ENCODE peak calls at places on chromosomes 1 and 21, in six cellular contexts. H, C, Q, V, W and M are unnamed samples. For H3K9me3, the result is how much of the 10 kb centered on the place peaks cover.

GRCh38 chr1:166086113-166086908 is 80.5 kb downstream of the FAM78B start:
- DNase-seq in H (no peak), C (no peak), Q (no peak), V (no peak), W (no peak), M (no peak)

GRCh38 chr21:41648591-41649031 is 118.2 kb downstream of the RIPK4 start:
- DNase-seq in H (no peak), C (no peak), Q (no peak), V (no peak), W (no peak), M (no peak)

GRCh38 chr1:187689137-187689536 is 860.4 kb downstream of the PLA2G4A start:
- DNase-seq in H (no peak), C (no peak), Q (no peak), V (no peak), W (no peak), M (no peak)

GRCh38 chr1:214453109-214453722 is 98.2 kb downstream of the PTPN14 start:
- DNase-seq in H (no peak), C (no peak), Q (no peak), V (no peak), W (no peak), M (no peak)

GRCh38 chr1:25692560-25692959 is 76.0 kb downstream of the MAN1C1 start:
- DNase-seq in H (no peak), C (peak), Q (no peak), V (peak), W (no peak), M (peak)

GRCh38 chr1:107286125-107286524 is 145.3 kb downstream of the NTNG1 start:
- DNase-seq in H (no peak), C (no peak), Q (no peak), V (no peak), W (no peak), M (no peak)

GRCh38 chr1:40982721-40983120 is 3.2 kb downstream of the CTPS1 start:
- DNase-seq in H (no peak), C (no peak), Q (no peak), V (no peak), W (no peak), M (no peak)

GRCh38 chr1:183209533-183210158 is 23.6 kb downstream of the LAMC2 start:
- DNase-seq in H (no peak), C (no peak), Q (no peak), V (no peak), W (no peak), M (no peak)

GRCh38 chr1:56439610-56440264 is 139.6 kb downstream of the PLPP3 start:
- DNase-seq in H (peak), C (no peak), Q (peak), V (no peak), W (peak), M (no peak)

GRCh38 chr1:229624521-229624905 is 1.4 kb downstream of the TAF5L start:
- DNase-seq in H (no peak), C (no peak), Q (no peak), V (no peak), W (no peak), M (no peak)

GRCh38 chr1:1118893-1119220 is 3.0 kb upstream of the C1orf159 start:
- DNase-seq in H (no peak), C (no peak), Q (no peak), V (no peak), W (peak), M (no peak)

GRCh38 chr1:170131450-170131849 is 14.3 kb upstream of the NTMT2 start:
- DNase-seq in H (no peak), C (no peak), Q (no peak), V (no peak), W (no peak), M (no peak)

GRCh38 chr1:119986007-119986497 is 83.4 kb downstream of the NOTCH2 start:
- DNase-seq in H (no peak), C (no peak), Q (no peak), V (no peak), W (no peak), M (no peak)

GRCh38 chr1:188782220-188782841 is 1695.3 kb downstream of the BRINP3 start:
- DNase-seq in H (no peak), C (peak), Q (no peak), V (peak), W (no peak), M (peak)

GRCh38 chr1:93321720-93322119 is 24.0 kb upstream of the DR1 start:
- DNase-seq in H (no peak), C (no peak), Q (no peak), V (no peak), W (no peak), M (no peak)

GRCh38 chr1:93716974-93717373 is 35.3 kb upstream of the BCAR3 start:
- DNase-seq in H (no peak), C (peak), Q (no peak), V (no peak), W (no peak), M (no peak)

GRCh38 chr1:51329443-51330325 is 678 bp downstream of the TTC39A start:
- DNase-seq in H (peak), C (no peak), Q (peak), V (no peak), W (peak), M (peak)

GRCh38 chr1:6365047-6365446 is 28.5 kb downstream of the ACOT7 start:
- DNase-seq in H (no peak), C (no peak), Q (no peak), V (no peak), W (no peak), M (no peak)

GRCh38 chr1:222167111-222167510 is 380.8 kb downstream of the HHIPL2 start:
- DNase-seq in H (peak), C (peak), Q (no peak), V (peak), W (peak), M (peak)

GRCh38 chr1:171929121-171929520 is 87.8 kb downstream of the DNM3 start:
- DNase-seq in H (no peak), C (no peak), Q (no peak), V (peak), W (no peak), M (peak)

GRCh38 chr1:196193891-196194559 is 414.2 kb downstream of the KCNT2 start:
- DNase-seq in H (no peak), C (no peak), Q (no peak), V (no peak), W (no peak), M (no peak)

GRCh38 chr1:216670118-216670870 is 52.9 kb downstream of the ESRRG start:
- DNase-seq in H (no peak), C (no peak), Q (no peak), V (no peak), W (no peak), M (no peak)

GRCh38 chr1:73106931-73107330 is 824.6 kb upstream of the NEGR1 start:
- DNase-seq in H (no peak), C (no peak), Q (no peak), V (no peak), W (no peak), M (no peak)

GRCh38 chr1:110092991-110093390 is 19.3 kb upstream of the UBL4B start:
- DNase-seq in H (no peak), C (no peak), Q (no peak), V (no peak), W (no peak), M (no peak)

GRCh38 chr1:7198664-7199063 is 413.4 kb downstream of the CAMTA1 start:
- DNase-seq in H (no peak), C (no peak), Q (no peak), V (no peak), W (no peak), M (no peak)

GRCh38 chr1:213325482-213325881 is 274.4 kb downstream of the RPS6KC1 start:
- DNase-seq in H (no peak), C (peak), Q (no peak), V (no peak), W (no peak), M (no peak)

GRCh38 chr1:66333463-66334232 is 200.3 kb upstream of the SGIP1 start:
- DNase-seq in H (peak), C (no peak), Q (peak), V (no peak), W (peak), M (no peak)

GRCh38 chr1:180131510-180131909 is 23.2 kb upstream of the QSOX1 start:
- DNase-seq in H (no peak), C (peak), Q (no peak), V (no peak), W (no peak), M (no peak)

GRCh38 chr1:9169601-9170137 is 40.8 kb upstream of the GPR157 start:
- DNase-seq in H (no peak), C (no peak), Q (no peak), V (no peak), W (no peak), M (no peak)

GRCh38 chr21:29075706-29076447 is 2.4 kb upstream of the CCT8 start:
- DNase-seq in H (no peak), C (no peak), Q (no peak), V (no peak), W (no peak), M (no peak)

GRCh38 chr1:246069581-246069980 is 437.5 kb downstream of the SMYD3 start:
- DNase-seq in H (no peak), C (no peak), Q (no peak), V (no peak), W (no peak), M (no peak)

GRCh38 chr1:65214340-65215027 is 66.5 kb downstream of the AK4 start:
- DNase-seq in H (no peak), C (no peak), Q (no peak), V (no peak), W (no peak), M (no peak)

GRCh38 chr1:231600461-231600976 is 26.1 kb upstream of the DISC1 start:
- DNase-seq in H (no peak), C (no peak), Q (no peak), V (no peak), W (no peak), M (no peak)

GRCh38 chr1:37258068-37258467 is 216.3 kb upstream of the ZC3H12A start:
- DNase-seq in H (no peak), C (no peak), Q (no peak), V (no peak), W (no peak), M (no peak)

GRCh38 chr1:37257646-37258045 is 216.7 kb upstream of the ZC3H12A start:
- DNase-seq in H (no peak), C (no peak), Q (no peak), V (no peak), W (no peak), M (no peak)

GRCh38 chr1:37255111-37255795 is 219.1 kb upstream of the ZC3H12A start:
- DNase-seq in H (no peak), C (peak), Q (peak), V (peak), W (no peak), M (peak)

GRCh38 chr1:37259019-37259418 is 215.4 kb upstream of the ZC3H12A start:
- DNase-seq in H (no peak), C (no peak), Q (no peak), V (no peak), W (no peak), M (no peak)

DNA sequence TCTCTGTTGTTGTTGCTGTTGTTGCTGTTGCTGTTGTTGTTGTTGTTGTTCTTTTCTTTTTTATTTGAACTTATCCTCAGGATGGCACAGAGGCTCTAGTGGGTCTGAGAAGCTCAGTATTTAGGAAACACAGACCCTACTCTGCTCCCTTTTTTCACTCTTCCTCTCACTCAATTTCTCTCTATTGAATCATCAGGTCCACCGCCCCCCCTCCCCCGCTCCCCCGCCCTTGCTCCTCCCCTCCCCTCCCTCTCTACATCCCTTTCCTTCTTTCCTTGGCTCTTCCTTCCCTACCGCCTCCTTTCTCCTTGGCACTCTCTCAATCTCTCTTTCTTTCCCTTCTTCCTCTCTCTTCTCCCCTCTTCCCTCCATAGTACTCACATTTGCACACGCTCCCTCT is 218.5 kb upstream of the ZC3H12A start:
- DNase-seq in H (no peak), C (no peak), Q (no peak), V (no peak), W (no peak), M (no peak)
- H3K4me3 ChIP-seq in H (no peak), C (no peak), Q (no peak), V (no peak), W (no peak), M (no peak)

GRCh38 chr1:2881556-2881955 is 80.1 kb upstream of the TTC34 start:
- DNase-seq in H (no peak), C (no peak), Q (no peak), V (no peak), W (no peak), M (no peak)

GRCh38 chr1:2882968-2883696 is 81.6 kb upstream of the TTC34 start:
- DNase-seq in H (no peak), C (no peak), Q (no peak), V (no peak), W (no peak), M (no peak)

GRCh38 chr1:2888281-2888845 is 86.9 kb upstream of the TTC34 start:
- DNase-seq in H (no peak), C (no peak), Q (no peak), V (no peak), W (no peak), M (no peak)

GRCh38 chr1:2886631-2887030 is 85.1 kb upstream of the TTC34 start:
- DNase-seq in H (no peak), C (no peak), Q (no peak), V (no peak), W (no peak), M (no peak)

DNA sequence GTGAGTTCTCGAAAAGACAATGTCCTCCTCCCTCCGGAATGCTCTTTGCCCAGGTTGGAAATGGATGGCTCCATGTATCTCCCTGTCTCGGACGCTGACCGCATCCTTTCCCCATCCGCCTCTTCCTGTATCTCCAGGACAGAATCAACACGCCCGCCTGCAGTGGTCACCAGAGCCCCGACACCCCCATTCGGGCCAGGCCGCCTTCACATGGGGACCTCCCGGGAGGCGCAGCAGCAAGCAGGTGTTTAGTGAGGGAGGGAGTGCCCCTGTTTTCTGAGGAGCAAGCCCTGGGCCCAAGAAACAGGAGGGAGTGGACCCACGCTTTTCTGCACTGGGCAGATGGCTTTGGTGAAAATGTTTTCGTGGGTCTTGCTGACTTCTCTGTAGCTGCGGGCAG is 83.5 kb upstream of the TTC34 start:
- DNase-seq in H (no peak), C (no peak), Q (no peak), V (no peak), W (no peak), M (no peak)
- H3K9me3 ChIP-seq in H (under half), C (under half), Q (under half), V (under half), W (under half), M (under half)

DNA sequence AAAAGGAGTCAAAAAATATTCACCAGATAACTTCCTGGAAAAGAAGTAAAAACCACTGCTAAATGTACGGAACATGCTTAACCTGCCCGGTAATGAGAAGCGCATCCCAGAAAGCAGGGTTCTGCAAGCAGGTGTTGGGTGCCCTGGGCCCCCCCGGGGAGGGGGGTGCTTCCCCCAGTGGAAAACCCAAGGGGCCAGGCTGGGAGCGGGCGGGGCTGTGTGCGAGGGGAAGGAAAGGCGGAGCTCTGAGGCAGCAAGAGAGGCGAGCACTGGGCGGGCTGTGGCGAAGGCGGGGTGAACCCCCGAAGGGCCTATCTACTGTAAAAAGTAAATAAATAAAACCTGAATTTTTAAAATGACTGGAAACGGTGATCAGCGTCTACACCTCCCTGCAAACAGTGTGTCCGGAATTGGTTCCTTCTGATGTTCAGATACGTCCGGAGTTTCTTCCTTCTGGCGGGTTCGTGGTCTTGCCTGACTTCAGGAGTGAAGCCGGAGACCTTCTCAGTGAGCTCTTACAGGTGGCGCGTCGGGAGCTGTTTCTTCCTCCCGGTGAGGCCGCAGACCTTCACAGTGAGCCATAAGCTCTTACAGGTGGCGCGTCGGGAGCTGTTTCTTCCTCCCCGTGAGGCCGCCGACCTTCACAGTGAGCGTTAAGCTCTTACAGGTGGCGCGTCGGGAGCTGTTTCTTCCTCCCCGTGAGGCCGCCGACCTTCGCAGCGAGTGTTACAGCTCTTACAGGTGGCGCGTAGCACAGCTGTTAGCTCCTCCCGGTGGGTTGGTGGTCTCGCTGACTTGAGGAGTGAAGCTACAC is 13.4 kb downstream of the FTCD start:
- DNase-seq in H (peak), C (no peak), Q (no peak), V (no peak), W (peak), M (no peak)
- H3K4me3 ChIP-seq in H (no peak), C (no peak), Q (no peak), V (no peak), W (no peak), M (no peak)

DNA sequence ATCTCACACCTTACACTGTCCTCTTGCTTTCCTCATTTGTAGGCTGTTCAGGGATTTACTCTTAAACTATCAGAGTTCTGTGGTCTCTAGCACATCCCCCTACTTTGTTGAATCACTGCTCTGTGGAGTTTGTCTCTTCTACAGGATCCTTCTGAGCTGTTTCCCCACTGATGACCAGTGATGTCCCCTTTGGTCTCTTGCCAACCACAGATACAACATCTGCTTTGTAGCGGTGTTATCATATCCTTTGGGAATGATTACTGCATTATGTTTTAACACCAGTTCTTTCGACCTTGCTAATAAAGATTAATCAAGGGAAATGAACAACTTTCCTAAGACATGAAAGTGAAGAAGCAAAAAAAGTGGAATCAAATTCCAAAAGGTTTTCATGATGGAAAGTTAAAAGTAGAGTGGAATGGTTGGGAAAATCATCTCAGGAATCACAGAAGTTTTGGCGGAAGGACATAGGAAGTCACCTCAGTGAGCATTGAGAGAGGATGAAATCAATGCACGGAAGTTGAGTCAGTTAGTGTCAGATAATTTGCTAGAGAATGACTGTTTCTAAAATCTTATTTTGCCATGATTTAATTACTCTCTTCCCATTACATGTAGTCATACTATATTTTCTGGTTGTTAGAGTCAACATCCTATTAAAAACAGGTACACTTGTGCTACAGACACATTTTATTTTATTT is 11.2 kb downstream of the OR10K2 start:
- DNase-seq in H (no peak), C (no peak), Q (no peak), V (no peak), W (no peak), M (no peak)
- H3K9me3 ChIP-seq in H (under half), C (under half), Q (under half), V (under half), W (under half), M (under half)

GRCh38 chr1:207866471-207867135 is 44.3 kb downstream of the CD34 start:
- DNase-seq in H (peak), C (peak), Q (peak), V (no peak), W (no peak), M (peak)
- H3K4me3 ChIP-seq in H (peak), C (no peak), Q (no peak), V (no peak), W (no peak), M (no peak)

DNA sequence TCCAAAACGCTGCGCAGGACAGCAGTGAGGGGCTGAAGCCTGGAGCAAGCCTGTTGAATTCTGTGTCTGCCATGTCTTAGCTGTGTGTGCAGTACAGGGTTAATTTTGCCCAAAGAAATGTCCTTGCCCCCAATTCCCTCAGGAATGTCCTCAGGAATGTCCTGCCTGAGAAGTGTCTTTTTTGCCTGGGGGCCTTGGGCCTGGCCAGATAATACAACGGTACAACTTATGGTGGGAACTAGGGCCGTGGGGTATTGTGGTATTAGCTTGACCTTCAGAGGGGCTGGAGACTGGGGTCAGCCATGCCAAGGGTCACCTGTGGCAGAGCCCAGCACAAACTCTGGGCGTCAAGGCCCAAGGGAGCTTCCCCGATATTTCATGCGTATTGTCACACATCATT is 107.7 kb downstream of the AJAP1 start:
- DNase-seq in H (no peak), C (no peak), Q (no peak), V (no peak), W (no peak), M (no peak)
- H3K9me3 ChIP-seq in H (under half), C (under half), Q (under half), V (under half), W (under half), M (under half)

DNA sequence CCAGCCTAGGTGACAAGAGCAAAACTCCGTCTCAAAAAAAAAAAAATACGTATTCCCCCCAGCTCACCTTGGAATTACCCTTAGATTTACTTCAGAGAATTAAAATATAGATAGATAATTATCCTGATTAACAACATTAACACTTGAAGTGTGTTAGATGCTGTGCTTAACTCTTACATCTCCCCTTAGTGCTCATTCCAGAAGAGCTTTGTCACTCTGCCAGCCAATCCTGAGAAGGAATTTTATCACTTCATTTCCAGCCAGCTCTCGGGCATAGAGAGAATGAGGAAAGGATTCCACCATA is 1.6 kb upstream of the SHC1 start:
- DNase-seq in H (no peak), C (no peak), Q (no peak), V (no peak), W (no peak), M (no peak)
- H3K4me3 ChIP-seq in H (peak), C (peak), Q (no peak), V (peak), W (no peak), M (no peak)